ENCODE peak calls at places on chromosomes 5 and 9, in eight cellular contexts. One of them, this sample, is unnamed.

GRCh38 chr9:80797841-80798688 is 891.3 kb downstream of the TLE1 start:
- DNase-seq in MM.1S: no peak
- DNase-seq in uterus: peak
- DNase-seq in lung: no peak
- DNase-seq in mucosa of descending colon: peak
- DNase-seq in brain microvascular endothelial cell: no peak
- DNase-seq in fibroblast of villous mesenchyme: peak
- DNase-seq in A549: no peak
- DNase-seq in this sample: no peak

GRCh38 chr9:31137151-31137849 is 1247.1 kb upstream of the ACO1 start:
- DNase-seq in A549: peak
- DNase-seq in uterus: no peak
- DNase-seq in brain microvascular endothelial cell: peak
- DNase-seq in mucosa of descending colon: no peak
- DNase-seq in lung: no peak
- DNase-seq in fibroblast of villous mesenchyme: peak
- DNase-seq in MM.1S: no peak
- DNase-seq in this sample: no peak

GRCh38 chr5:75601996-75602395 is 9.3 kb upstream of the ANKDD1B start:
- DNase-seq in fibroblast of villous mesenchyme: peak
- DNase-seq in uterus: no peak
- DNase-seq in A549: peak
- DNase-seq in lung: no peak
- DNase-seq in MM.1S: no peak
- DNase-seq in brain microvascular endothelial cell: peak
- DNase-seq in mucosa of descending colon: no peak
- DNase-seq in this sample: no peak

GRCh38 chr5:66149950-66150349 is 5.8 kb downstream of the SREK1 start:
- DNase-seq in MM.1S: no peak
- DNase-seq in lung: no peak
- DNase-seq in mucosa of descending colon: no peak
- DNase-seq in A549: no peak
- DNase-seq in brain microvascular endothelial cell: no peak
- DNase-seq in fibroblast of villous mesenchyme: no peak
- DNase-seq in uterus: no peak
- DNase-seq in this sample: no peak

GRCh38 chr9:101727621-101728524 is 10.6 kb downstream of the GRIN3A start:
- DNase-seq in brain microvascular endothelial cell: peak
- DNase-seq in A549: peak
- DNase-seq in fibroblast of villous mesenchyme: peak
- DNase-seq in mucosa of descending colon: peak
- DNase-seq in uterus: no peak
- DNase-seq in lung: no peak
- DNase-seq in MM.1S: peak
- DNase-seq in this sample: no peak

GRCh38 chr9:69433968-69434367 is 109.0 kb downstream of the ENTREP1 start:
- DNase-seq in brain microvascular endothelial cell: no peak
- DNase-seq in lung: no peak
- DNase-seq in mucosa of descending colon: no peak
- DNase-seq in fibroblast of villous mesenchyme: no peak
- DNase-seq in MM.1S: no peak
- DNase-seq in A549: no peak
- DNase-seq in uterus: no peak
- DNase-seq in this sample: no peak

GRCh38 chr9:17148324-17148723 is 13.5 kb downstream of the CNTLN start:
- DNase-seq in brain microvascular endothelial cell: no peak
- DNase-seq in A549: no peak
- DNase-seq in mucosa of descending colon: no peak
- DNase-seq in lung: no peak
- DNase-seq in fibroblast of villous mesenchyme: no peak
- DNase-seq in MM.1S: no peak
- DNase-seq in uterus: no peak
- DNase-seq in this sample: no peak

GRCh38 chr9:119370816-119371215 is 1.6 kb upstream of the BRINP1 start:
- DNase-seq in uterus: no peak
- DNase-seq in MM.1S: peak
- DNase-seq in A549: peak
- DNase-seq in fibroblast of villous mesenchyme: peak
- DNase-seq in mucosa of descending colon: peak
- DNase-seq in lung: no peak
- DNase-seq in brain microvascular endothelial cell: peak
- DNase-seq in this sample: no peak

GRCh38 chr5:125233944-125234343 is 487.5 kb upstream of the ZNF608 start:
- DNase-seq in uterus: no peak
- DNase-seq in A549: no peak
- DNase-seq in lung: no peak
- DNase-seq in mucosa of descending colon: no peak
- DNase-seq in MM.1S: no peak
- DNase-seq in fibroblast of villous mesenchyme: no peak
- DNase-seq in brain microvascular endothelial cell: no peak
- DNase-seq in this sample: no peak

GRCh38 chr5:150291388-150292385 is 2.1 kb upstream of the CAMK2A start:
- DNase-seq in lung: no peak
- DNase-seq in A549: no peak
- DNase-seq in brain microvascular endothelial cell: no peak
- DNase-seq in mucosa of descending colon: no peak
- DNase-seq in MM.1S: no peak
- DNase-seq in uterus: no peak
- DNase-seq in fibroblast of villous mesenchyme: peak
- DNase-seq in this sample: no peak

GRCh38 chr5:103589416-103590175 is 27.0 kb upstream of the NUDT12 start:
- DNase-seq in mucosa of descending colon: no peak
- DNase-seq in uterus: no peak
- DNase-seq in lung: no peak
- DNase-seq in A549: no peak
- DNase-seq in fibroblast of villous mesenchyme: peak
- DNase-seq in brain microvascular endothelial cell: peak
- DNase-seq in MM.1S: no peak
- DNase-seq in this sample: no peak

GRCh38 chr5:40240111-40240510 is 439.6 kb upstream of the PTGER4 start:
- DNase-seq in MM.1S: no peak
- DNase-seq in brain microvascular endothelial cell: no peak
- DNase-seq in mucosa of descending colon: no peak
- DNase-seq in lung: no peak
- DNase-seq in A549: peak
- DNase-seq in uterus: no peak
- DNase-seq in fibroblast of villous mesenchyme: no peak
- DNase-seq in this sample: no peak

DNA sequence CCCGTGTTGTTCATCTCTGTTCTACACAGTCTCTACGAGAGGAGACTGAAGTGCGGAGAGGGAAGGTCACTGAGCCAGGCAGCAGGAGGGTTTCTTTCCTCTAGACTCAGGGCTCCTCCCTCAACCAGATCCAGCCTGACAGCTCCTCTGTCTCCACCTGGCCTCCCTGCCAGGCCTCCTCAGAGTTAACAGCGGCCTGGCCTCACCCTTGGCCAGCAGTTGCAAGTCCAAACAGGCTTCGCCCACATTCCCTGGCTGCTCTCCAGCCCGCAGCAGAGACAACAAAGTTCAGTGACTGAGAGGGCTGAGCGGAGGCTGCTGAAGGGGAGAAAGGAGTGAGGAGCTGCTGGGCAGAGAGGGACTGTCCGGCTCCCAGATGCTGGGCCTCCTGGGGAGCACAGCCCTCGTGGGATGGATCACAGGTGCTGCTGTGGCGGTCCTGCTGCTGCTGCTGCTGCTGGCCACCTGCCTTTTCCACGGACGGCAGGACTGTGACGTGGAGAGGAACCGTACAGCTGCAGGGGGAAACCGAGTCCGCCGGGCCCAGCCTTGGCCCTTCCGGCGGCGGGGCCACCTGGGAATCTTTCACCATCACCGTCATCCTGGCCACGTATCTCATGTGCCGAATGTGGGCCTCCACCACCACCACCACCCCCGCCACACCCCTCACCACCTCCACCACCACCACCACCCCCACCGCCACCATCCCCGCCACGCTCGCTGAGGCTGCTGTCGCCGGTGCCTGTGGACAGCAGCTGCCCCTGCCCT is at the start of gene HRCT1:
- DNase-seq in MM.1S: no peak
- DNase-seq in lung: peak
- DNase-seq in A549: peak
- DNase-seq in uterus: peak
- DNase-seq in mucosa of descending colon: peak
- DNase-seq in brain microvascular endothelial cell: peak
- DNase-seq in fibroblast of villous mesenchyme: peak
- DNase-seq in this sample: no peak
- H3K4me3 ChIP-seq in MM.1S: no peak
- H3K4me3 ChIP-seq in lung: no peak
- H3K4me3 ChIP-seq in A549: no peak
- H3K4me3 ChIP-seq in uterus: no peak
- H3K4me3 ChIP-seq in mucosa of descending colon: no peak
- H3K4me3 ChIP-seq in brain microvascular endothelial cell: no peak
- H3K4me3 ChIP-seq in fibroblast of villous mesenchyme: no peak
- H3K4me3 ChIP-seq in this sample: no peak

DNA sequence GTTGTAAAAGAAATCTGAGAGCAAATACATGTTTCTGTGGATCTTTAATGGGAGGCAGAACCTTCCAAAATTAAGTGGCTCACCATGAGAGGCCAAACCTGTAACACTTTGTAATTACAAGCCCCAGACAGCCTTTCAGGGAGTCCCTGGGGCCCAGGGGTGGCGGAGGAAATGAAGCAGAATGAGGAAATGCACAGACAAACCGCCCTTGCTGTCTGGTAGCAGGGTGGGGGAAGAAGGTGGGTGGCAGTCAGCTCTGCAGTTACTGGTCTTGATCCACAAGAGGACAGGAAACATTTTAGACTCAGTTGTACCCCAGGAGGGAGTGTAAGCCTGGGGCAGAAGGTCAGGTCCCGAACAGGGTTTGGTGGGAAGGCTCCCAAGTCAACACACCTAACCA is 6.5 kb downstream of the ARL14EPL start:
- DNase-seq in MM.1S: no peak
- DNase-seq in uterus: no peak
- DNase-seq in fibroblast of villous mesenchyme: no peak
- DNase-seq in mucosa of descending colon: no peak
- DNase-seq in A549: no peak
- DNase-seq in lung: no peak
- DNase-seq in brain microvascular endothelial cell: no peak
- DNase-seq in this sample: peak
- H3K4me3 ChIP-seq in MM.1S: no peak
- H3K4me3 ChIP-seq in uterus: no peak
- H3K4me3 ChIP-seq in fibroblast of villous mesenchyme: no peak
- H3K4me3 ChIP-seq in mucosa of descending colon: no peak
- H3K4me3 ChIP-seq in A549: no peak
- H3K4me3 ChIP-seq in lung: no peak
- H3K4me3 ChIP-seq in brain microvascular endothelial cell: no peak
- H3K4me3 ChIP-seq in this sample: no peak

GRCh38 chr9:127977877-127978647 is 2.7 kb downstream of the EEIG1 start:
- DNase-seq in MM.1S: peak
- DNase-seq in lung: peak
- DNase-seq in brain microvascular endothelial cell: peak
- DNase-seq in A549: peak
- DNase-seq in uterus: peak
- DNase-seq in fibroblast of villous mesenchyme: peak
- DNase-seq in mucosa of descending colon: peak
- DNase-seq in this sample: no peak

GRCh38 chr9:127976943-127977871 is 3.6 kb downstream of the EEIG1 start:
- DNase-seq in fibroblast of villous mesenchyme: no peak
- DNase-seq in lung: no peak
- DNase-seq in A549: no peak
- DNase-seq in brain microvascular endothelial cell: no peak
- DNase-seq in mucosa of descending colon: peak
- DNase-seq in MM.1S: no peak
- DNase-seq in uterus: no peak
- DNase-seq in this sample: no peak

GRCh38 chr9:127975376-127976315 is 5.1 kb downstream of the EEIG1 start:
- DNase-seq in uterus: no peak
- DNase-seq in MM.1S: no peak
- DNase-seq in A549: no peak
- DNase-seq in mucosa of descending colon: no peak
- DNase-seq in fibroblast of villous mesenchyme: no peak
- DNase-seq in lung: no peak
- DNase-seq in brain microvascular endothelial cell: no peak
- DNase-seq in this sample: no peak

GRCh38 chr9:127974769-127975261 is 6.0 kb downstream of the EEIG1 start:
- DNase-seq in brain microvascular endothelial cell: no peak
- DNase-seq in A549: no peak
- DNase-seq in fibroblast of villous mesenchyme: peak
- DNase-seq in lung: no peak
- DNase-seq in MM.1S: no peak
- DNase-seq in mucosa of descending colon: no peak
- DNase-seq in uterus: peak
- DNase-seq in this sample: no peak

GRCh38 chr9:127976498-127976897 is 4.3 kb downstream of the EEIG1 start:
- DNase-seq in A549: no peak
- DNase-seq in lung: peak
- DNase-seq in mucosa of descending colon: peak
- DNase-seq in fibroblast of villous mesenchyme: no peak
- DNase-seq in MM.1S: no peak
- DNase-seq in brain microvascular endothelial cell: no peak
- DNase-seq in uterus: no peak
- DNase-seq in this sample: no peak
- H3K4me3 ChIP-seq in A549: peak
- H3K4me3 ChIP-seq in lung: no peak
- H3K4me3 ChIP-seq in mucosa of descending colon: no peak
- H3K4me3 ChIP-seq in fibroblast of villous mesenchyme: no peak
- H3K4me3 ChIP-seq in MM.1S: no peak
- H3K4me3 ChIP-seq in brain microvascular endothelial cell: no peak
- H3K4me3 ChIP-seq in uterus: no peak
- H3K4me3 ChIP-seq in this sample: no peak

GRCh38 chr5:138093036-138093435 is 9.2 kb downstream of the WNT8A start:
- DNase-seq in uterus: no peak
- DNase-seq in fibroblast of villous mesenchyme: no peak
- DNase-seq in mucosa of descending colon: no peak
- DNase-seq in A549: no peak
- DNase-seq in MM.1S: no peak
- DNase-seq in brain microvascular endothelial cell: no peak
- DNase-seq in lung: no peak
- DNase-seq in this sample: no peak

GRCh38 chr5:138091685-138092084 is 7.9 kb downstream of the WNT8A start:
- DNase-seq in lung: no peak
- DNase-seq in MM.1S: no peak
- DNase-seq in A549: no peak
- DNase-seq in uterus: no peak
- DNase-seq in brain microvascular endothelial cell: no peak
- DNase-seq in mucosa of descending colon: no peak
- DNase-seq in fibroblast of villous mesenchyme: no peak
- DNase-seq in this sample: no peak

GRCh38 chr5:138096363-138096762 is 12.5 kb downstream of the WNT8A start:
- DNase-seq in uterus: no peak
- DNase-seq in lung: no peak
- DNase-seq in brain microvascular endothelial cell: no peak
- DNase-seq in mucosa of descending colon: no peak
- DNase-seq in MM.1S: no peak
- DNase-seq in A549: no peak
- DNase-seq in fibroblast of villous mesenchyme: no peak
- DNase-seq in this sample: no peak

GRCh38 chr5:138095100-138095907 is 11.5 kb downstream of the WNT8A start:
- DNase-seq in mucosa of descending colon: no peak
- DNase-seq in brain microvascular endothelial cell: no peak
- DNase-seq in MM.1S: no peak
- DNase-seq in A549: no peak
- DNase-seq in uterus: no peak
- DNase-seq in lung: no peak
- DNase-seq in fibroblast of villous mesenchyme: no peak
- DNase-seq in this sample: no peak

DNA sequence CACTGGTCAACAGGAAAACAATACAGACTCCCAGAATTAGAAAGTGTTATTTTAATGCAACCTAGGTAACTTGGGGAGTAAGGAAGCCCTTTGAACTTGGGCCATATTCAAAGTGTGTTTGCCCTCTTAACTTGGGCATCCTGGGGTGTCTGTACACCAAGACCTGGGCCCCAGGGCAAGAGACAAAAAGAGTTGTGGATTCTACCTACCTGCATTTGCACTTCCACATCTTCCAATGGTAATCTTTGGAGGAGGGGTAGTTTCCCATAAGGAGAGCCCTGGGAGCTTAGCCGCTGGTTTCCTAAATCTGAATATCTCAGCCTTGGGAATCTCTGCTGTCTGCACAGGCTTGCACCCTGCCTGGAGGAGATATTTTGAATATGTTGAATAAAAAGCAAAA is 8.5 kb downstream of the WNT8A start:
- DNase-seq in A549: no peak
- DNase-seq in lung: no peak
- DNase-seq in uterus: no peak
- DNase-seq in fibroblast of villous mesenchyme: no peak
- DNase-seq in mucosa of descending colon: no peak
- DNase-seq in MM.1S: no peak
- DNase-seq in brain microvascular endothelial cell: no peak
- DNase-seq in this sample: no peak
- H3K4me3 ChIP-seq in A549: no peak
- H3K4me3 ChIP-seq in lung: no peak
- H3K4me3 ChIP-seq in uterus: no peak
- H3K4me3 ChIP-seq in fibroblast of villous mesenchyme: no peak
- H3K4me3 ChIP-seq in mucosa of descending colon: no peak
- H3K4me3 ChIP-seq in MM.1S: no peak
- H3K4me3 ChIP-seq in brain microvascular endothelial cell: no peak
- H3K4me3 ChIP-seq in this sample: no peak